ENCODE peak calls at places on chromosomes 4 and X, in nine cellular contexts. One of them, this sample, is unnamed.

GRCh38 chr4:20641971-20642370 is 58.3 kb upstream of the PACRGL start:
- DNase-seq in LNCaP clone FGC: no peak
- DNase-seq in body of pancreas: no peak
- DNase-seq in astrocyte of the cerebellum: no peak
- DNase-seq in lower leg skin: no peak
- DNase-seq in astrocyte of the spinal cord: no peak
- DNase-seq in IMR-90: no peak
- DNase-seq in mammary epithelial cell: no peak
- DNase-seq in endothelial cell of umbilical vein: no peak
- DNase-seq in this sample: no peak

GRCh38 chr4:135573251-135573650 is 1371.7 kb upstream of the PABPC4L start:
- DNase-seq in LNCaP clone FGC: no peak
- DNase-seq in body of pancreas: no peak
- DNase-seq in astrocyte of the cerebellum: no peak
- DNase-seq in lower leg skin: no peak
- DNase-seq in astrocyte of the spinal cord: no peak
- DNase-seq in IMR-90: no peak
- DNase-seq in mammary epithelial cell: no peak
- DNase-seq in endothelial cell of umbilical vein: no peak
- DNase-seq in this sample: no peak

GRCh38 chr4:108695062-108695461 is 44.7 kb downstream of the OSTC start:
- DNase-seq in LNCaP clone FGC: no peak
- DNase-seq in body of pancreas: no peak
- DNase-seq in astrocyte of the cerebellum: no peak
- DNase-seq in lower leg skin: no peak
- DNase-seq in astrocyte of the spinal cord: no peak
- DNase-seq in IMR-90: no peak
- DNase-seq in mammary epithelial cell: no peak
- DNase-seq in endothelial cell of umbilical vein: no peak
- DNase-seq in this sample: no peak

GRCh38 chrX:46628406-46629371 is 55.1 kb downstream of the CHST7 start:
- DNase-seq in LNCaP clone FGC: no peak
- DNase-seq in body of pancreas: peak
- DNase-seq in astrocyte of the cerebellum: no peak
- DNase-seq in lower leg skin: peak
- DNase-seq in astrocyte of the spinal cord: peak
- DNase-seq in IMR-90: peak
- DNase-seq in mammary epithelial cell: no peak
- DNase-seq in endothelial cell of umbilical vein: peak
- DNase-seq in this sample: peak

GRCh38 chrX:130030826-130031225 is 48.4 kb downstream of the BCORL1 start:
- DNase-seq in LNCaP clone FGC: no peak
- DNase-seq in body of pancreas: no peak
- DNase-seq in astrocyte of the cerebellum: no peak
- DNase-seq in lower leg skin: no peak
- DNase-seq in astrocyte of the spinal cord: no peak
- DNase-seq in IMR-90: no peak
- DNase-seq in mammary epithelial cell: no peak
- DNase-seq in endothelial cell of umbilical vein: no peak
- DNase-seq in this sample: no peak

GRCh38 chr4:136025540-136025939 is 1506.8 kb downstream of the PCDH18 start:
- DNase-seq in LNCaP clone FGC: no peak
- DNase-seq in body of pancreas: no peak
- DNase-seq in astrocyte of the cerebellum: no peak
- DNase-seq in lower leg skin: no peak
- DNase-seq in astrocyte of the spinal cord: no peak
- DNase-seq in IMR-90: no peak
- DNase-seq in mammary epithelial cell: no peak
- DNase-seq in endothelial cell of umbilical vein: no peak
- DNase-seq in this sample: no peak

GRCh38 chr4:180790471-180790870 is 1452.7 kb upstream of the TENM3 start:
- DNase-seq in LNCaP clone FGC: no peak
- DNase-seq in body of pancreas: no peak
- DNase-seq in astrocyte of the cerebellum: no peak
- DNase-seq in lower leg skin: no peak
- DNase-seq in astrocyte of the spinal cord: no peak
- DNase-seq in IMR-90: no peak
- DNase-seq in mammary epithelial cell: no peak
- DNase-seq in endothelial cell of umbilical vein: no peak
- DNase-seq in this sample: no peak

GRCh38 chr4:183256756-183257385 is 63.2 kb downstream of the CLDN22 start:
- DNase-seq in LNCaP clone FGC: no peak
- DNase-seq in body of pancreas: peak
- DNase-seq in astrocyte of the cerebellum: no peak
- DNase-seq in lower leg skin: no peak
- DNase-seq in astrocyte of the spinal cord: peak
- DNase-seq in IMR-90: peak
- DNase-seq in mammary epithelial cell: peak
- DNase-seq in endothelial cell of umbilical vein: peak
- DNase-seq in this sample: peak

GRCh38 chr4:185304944-185305690 is 90.6 kb downstream of the LRP2BP start:
- DNase-seq in LNCaP clone FGC: no peak
- DNase-seq in body of pancreas: no peak
- DNase-seq in astrocyte of the cerebellum: no peak
- DNase-seq in lower leg skin: no peak
- DNase-seq in astrocyte of the spinal cord: peak
- DNase-seq in IMR-90: peak
- DNase-seq in mammary epithelial cell: peak
- DNase-seq in endothelial cell of umbilical vein: peak
- DNase-seq in this sample: peak

GRCh38 chr4:94127707-94128328 is 79.8 kb upstream of the SMARCAD1 start:
- DNase-seq in LNCaP clone FGC: peak
- DNase-seq in body of pancreas: no peak
- DNase-seq in astrocyte of the cerebellum: peak
- DNase-seq in lower leg skin: no peak
- DNase-seq in astrocyte of the spinal cord: peak
- DNase-seq in IMR-90: peak
- DNase-seq in mammary epithelial cell: peak
- DNase-seq in endothelial cell of umbilical vein: peak
- DNase-seq in this sample: peak

GRCh38 chr4:88573286-88573994 is 18.8 kb upstream of the HERC3 start:
- DNase-seq in LNCaP clone FGC: no peak
- DNase-seq in body of pancreas: no peak
- DNase-seq in astrocyte of the cerebellum: no peak
- DNase-seq in lower leg skin: no peak
- DNase-seq in astrocyte of the spinal cord: no peak
- DNase-seq in IMR-90: no peak
- DNase-seq in mammary epithelial cell: no peak
- DNase-seq in endothelial cell of umbilical vein: no peak
- DNase-seq in this sample: peak

GRCh38 chrX:46758163-46758955 is 559 bp downstream of the SLC9A7 start:
- DNase-seq in LNCaP clone FGC: no peak
- DNase-seq in body of pancreas: peak
- DNase-seq in astrocyte of the cerebellum: no peak
- DNase-seq in lower leg skin: no peak
- DNase-seq in astrocyte of the spinal cord: peak
- DNase-seq in IMR-90: peak
- DNase-seq in mammary epithelial cell: peak
- DNase-seq in endothelial cell of umbilical vein: peak
- DNase-seq in this sample: no peak

DNA sequence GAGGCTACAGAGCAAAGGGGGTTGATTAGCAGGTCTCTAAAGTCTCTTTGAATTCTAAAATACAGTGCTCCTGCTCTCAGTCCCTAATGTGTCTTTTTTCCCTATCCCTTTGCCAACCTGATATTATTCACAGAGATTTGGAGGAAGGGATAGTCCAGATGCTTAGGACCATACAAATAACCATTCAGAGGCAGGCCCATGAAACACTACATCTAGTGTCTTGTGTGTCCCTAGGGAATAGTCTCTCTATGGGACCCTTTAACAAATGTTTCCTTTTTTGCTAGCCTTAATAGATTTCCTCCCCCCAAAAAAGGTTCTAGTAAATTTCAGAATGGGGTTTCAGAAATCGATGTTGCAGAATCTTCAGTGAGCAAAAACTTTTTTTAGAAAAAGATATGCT is 1.7 kb downstream of the NR0B1 start:
- DNase-seq in LNCaP clone FGC: no peak
- DNase-seq in body of pancreas: no peak
- DNase-seq in astrocyte of the cerebellum: no peak
- DNase-seq in lower leg skin: no peak
- DNase-seq in astrocyte of the spinal cord: no peak
- DNase-seq in IMR-90: no peak
- DNase-seq in mammary epithelial cell: no peak
- DNase-seq in endothelial cell of umbilical vein: no peak
- DNase-seq in this sample: no peak
- H3K4me3 ChIP-seq in LNCaP clone FGC: no peak
- H3K4me3 ChIP-seq in body of pancreas: no peak
- H3K4me3 ChIP-seq in astrocyte of the cerebellum: no peak
- H3K4me3 ChIP-seq in lower leg skin: no peak
- H3K4me3 ChIP-seq in astrocyte of the spinal cord: no peak
- H3K4me3 ChIP-seq in IMR-90: no peak
- H3K4me3 ChIP-seq in mammary epithelial cell: no peak
- H3K4me3 ChIP-seq in endothelial cell of umbilical vein: no peak
- H3K4me3 ChIP-seq in this sample: no peak

DNA sequence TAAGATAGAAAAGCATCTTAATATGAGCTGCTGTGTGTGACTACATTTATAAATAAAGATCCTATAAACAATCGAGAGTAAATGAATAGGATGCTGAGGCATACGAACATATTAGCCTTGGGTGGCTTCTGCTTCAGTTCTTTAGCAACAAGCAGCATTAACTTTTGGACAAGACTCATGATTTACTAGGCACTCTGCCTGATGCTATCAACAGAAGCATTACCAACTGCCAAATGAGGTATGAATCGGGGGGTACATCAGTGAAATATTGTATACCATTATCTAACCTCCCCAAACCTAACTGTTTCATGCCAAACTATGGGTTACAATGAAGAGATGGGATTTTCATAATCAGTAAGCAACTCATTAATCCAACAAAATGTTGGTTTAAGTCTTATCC is 113.1 kb downstream of the RAB28 start:
- DNase-seq in LNCaP clone FGC: no peak
- DNase-seq in body of pancreas: no peak
- DNase-seq in astrocyte of the cerebellum: no peak
- DNase-seq in lower leg skin: no peak
- DNase-seq in astrocyte of the spinal cord: no peak
- DNase-seq in IMR-90: no peak
- DNase-seq in mammary epithelial cell: no peak
- DNase-seq in endothelial cell of umbilical vein: no peak
- DNase-seq in this sample: no peak
- TF ChIP-seq CTCF in LNCaP clone FGC: no peak
- TF ChIP-seq CTCF in body of pancreas: no peak
- TF ChIP-seq CTCF in astrocyte of the cerebellum: no peak
- TF ChIP-seq CTCF in lower leg skin: no peak
- TF ChIP-seq CTCF in astrocyte of the spinal cord: no peak
- TF ChIP-seq CTCF in IMR-90: no peak
- TF ChIP-seq CTCF in mammary epithelial cell: no peak
- TF ChIP-seq CTCF in endothelial cell of umbilical vein: no peak
- TF ChIP-seq CTCF in this sample: no peak

GRCh38 chr4:188109157-188109755 is at the start of gene TRIML2:
- DNase-seq in LNCaP clone FGC: no peak
- DNase-seq in body of pancreas: no peak
- DNase-seq in astrocyte of the cerebellum: no peak
- DNase-seq in lower leg skin: no peak
- DNase-seq in astrocyte of the spinal cord: no peak
- DNase-seq in IMR-90: no peak
- DNase-seq in mammary epithelial cell: peak
- DNase-seq in endothelial cell of umbilical vein: no peak
- DNase-seq in this sample: no peak
- H3K4me3 ChIP-seq in LNCaP clone FGC: no peak
- H3K4me3 ChIP-seq in body of pancreas: no peak
- H3K4me3 ChIP-seq in astrocyte of the cerebellum: no peak
- H3K4me3 ChIP-seq in lower leg skin: no peak
- H3K4me3 ChIP-seq in astrocyte of the spinal cord: no peak
- H3K4me3 ChIP-seq in IMR-90: no peak
- H3K4me3 ChIP-seq in mammary epithelial cell: no peak
- H3K4me3 ChIP-seq in endothelial cell of umbilical vein: no peak
- H3K4me3 ChIP-seq in this sample: no peak

DNA sequence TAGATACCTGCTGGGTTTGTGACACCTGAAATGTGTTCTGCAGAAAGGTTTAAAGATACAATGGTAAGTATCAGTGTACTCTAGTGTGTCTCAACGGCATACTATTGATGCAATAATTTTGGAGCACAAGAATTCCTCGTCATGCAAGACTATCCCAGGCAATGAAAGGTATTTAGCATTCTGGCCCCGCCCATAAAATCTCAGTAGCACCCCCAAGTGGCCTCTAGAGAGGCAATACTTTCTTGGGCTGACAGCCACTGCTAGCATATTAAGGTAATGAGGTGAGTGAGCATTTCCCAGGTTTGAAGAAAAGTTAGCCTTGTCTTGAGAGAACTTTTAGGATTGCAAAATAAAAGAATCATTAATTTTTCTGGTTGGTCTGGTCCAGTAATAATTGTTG is 24.0 kb downstream of the TAB3 start:
- DNase-seq in LNCaP clone FGC: no peak
- DNase-seq in body of pancreas: peak
- DNase-seq in astrocyte of the cerebellum: no peak
- DNase-seq in lower leg skin: no peak
- DNase-seq in astrocyte of the spinal cord: no peak
- DNase-seq in IMR-90: no peak
- DNase-seq in mammary epithelial cell: peak
- DNase-seq in endothelial cell of umbilical vein: no peak
- DNase-seq in this sample: no peak
- TF ChIP-seq CTCF in LNCaP clone FGC: peak
- TF ChIP-seq CTCF in body of pancreas: no peak
- TF ChIP-seq CTCF in astrocyte of the cerebellum: peak
- TF ChIP-seq CTCF in lower leg skin: no peak
- TF ChIP-seq CTCF in astrocyte of the spinal cord: peak
- TF ChIP-seq CTCF in IMR-90: peak
- TF ChIP-seq CTCF in mammary epithelial cell: peak
- TF ChIP-seq CTCF in endothelial cell of umbilical vein: no peak
- TF ChIP-seq CTCF in this sample: peak

This sample was measured in fibroblast of mammary gland.